ENCODE peak calls at places on chromosomes 5 and 9, in ten cellular contexts. H is HEK293T; L is A172; M is cardiac fibroblast; W is NCI-H2171 treated with DMSO at 0.1 percent for 48 hours; Q is stimulated activated CD8-positive, alpha-beta memory T cell treated with anti-CD3 and anti-CD28 coated beads, Interleukin-4, amount 100 ng/mL, for 24 hours; A is AG09319; G is CD4-positive, CD25-positive, alpha-beta regulatory T cell; P is tibial artery; Y is upper lobe of right lung. X is an unnamed sample.

GRCh38 chr5:21774281-21774680 is 1078.9 kb downstream of the CDH12 start:
- DNase-seq in H (no peak), L (no peak), M (no peak), W (no peak), Q (no peak), A (no peak), G (no peak), P (no peak), Y (no peak), X (no peak)

GRCh38 chr5:161064297-161064696 is 212.3 kb upstream of the ATP10B start:
- DNase-seq in H (no peak), L (no peak), M (no peak), W (peak; percentile 13), Q (no peak), A (no peak), G (no peak), P (no peak), Y (no peak), X (no peak)

GRCh38 chr9:69071059-69071458 is 35.5 kb downstream of the FXN start:
- DNase-seq in H (no peak), L (no peak), M (no peak), W (no peak), Q (no peak), A (no peak), G (no peak), P (no peak), Y (no peak), X (no peak)

GRCh38 chr5:45335978-45336377 is 360.2 kb downstream of the HCN1 start:
- DNase-seq in H (no peak), L (no peak), M (no peak), W (peak; percentile 9), Q (no peak), A (no peak), G (no peak), P (no peak), Y (no peak), X (no peak)

GRCh38 chr5:65823174-65823573 is 101.2 kb downstream of the NLN start:
- DNase-seq in H (no peak), L (no peak), M (peak; percentile 18), W (no peak), Q (no peak), A (no peak), G (no peak), P (no peak), Y (no peak), X (no peak)

GRCh38 chr9:92501671-92502393 is 19.5 kb upstream of the ASPN start:
- DNase-seq in H (peak; percentile 58), L (peak; percentile 35), M (peak; percentile 55), W (peak; percentile 2), Q (no peak), A (peak; percentile 63), G (no peak), P (peak; percentile 91), Y (no peak), X (no peak)

GRCh38 chr5:122219767-122220166 is 90.4 kb downstream of the ZNF474 start:
- DNase-seq in H (no peak), L (no peak), M (no peak), W (no peak), Q (no peak), A (no peak), G (no peak), P (no peak), Y (no peak), X (no peak)

GRCh38 chr5:180718810-180719453 is 20.9 kb downstream of the OR2Y1 start:
- DNase-seq in H (peak; percentile 53), L (peak; percentile 46), M (peak; percentile 57), W (peak; percentile 9), Q (no peak), A (peak; percentile 2), G (peak; percentile 49), P (no peak), Y (no peak), X (no peak)

GRCh38 chr9:130998596-130999264 is 10.2 kb upstream of the LAMC3 start:
- DNase-seq in H (no peak), L (no peak), M (no peak), W (no peak), Q (no peak), A (no peak), G (no peak), P (no peak), Y (no peak), X (no peak)

GRCh38 chr5:82349651-82350050 is 71.5 kb upstream of the RPS23 start:
- DNase-seq in H (peak; percentile 60), L (peak; percentile 37), M (peak; percentile 48), W (no peak), Q (no peak), A (no peak), G (no peak), P (no peak), Y (no peak), X (no peak)